ENCODE peak calls at places on chromosomes 11 and 22, in four cellular contexts. G is brain microvascular endothelial cell, J is nucleus accumbens, U is Ammon's horn. Q is an unnamed sample.

GRCh38 chr22:49934891-49935557 is 16.6 kb downstream of the CRELD2 start:
- DNase-seq in J (peak; percentile 27), G (no peak), U (peak; percentile 60), Q (peak; percentile 61)

GRCh38 chr11:68353118-68353517 is 40.7 kb downstream of the LRP5 start:
- DNase-seq in J (no peak), U (no peak), G (no peak), Q (no peak)

GRCh38 chr11:15534266-15534665 is 419.5 kb downstream of the INSC start:
- DNase-seq in U (no peak), G (no peak), J (no peak), Q (no peak)

GRCh38 chr11:122706261-122706660 is 50.7 kb downstream of the UBASH3B start:
- DNase-seq in J (no peak), G (no peak), U (no peak), Q (no peak)

GRCh38 chr22:38139901-38140300 is 29.4 kb upstream of the BAIAP2L2 start:
- DNase-seq in J (no peak), G (no peak), U (no peak), Q (no peak)

GRCh38 chr11:38176812-38177322 is 1578.8 kb upstream of the RAG2 start:
- DNase-seq in U (no peak), G (no peak), J (no peak), Q (no peak)

GRCh38 chr11:3161309-3161708 is 3.8 kb downstream of the OSBPL5 start:
- DNase-seq in J (no peak), U (no peak), G (no peak), Q (no peak)

GRCh38 chr11:8787372-8787771 is 104.8 kb downstream of the RPL27A start:
- DNase-seq in U (no peak), J (no peak), G (no peak), Q (no peak)

GRCh38 chr11:105220175-105220574 is 80.6 kb upstream of the CARD18 start:
- DNase-seq in G (no peak), J (no peak), U (peak; percentile 52), Q (no peak)

GRCh38 chr11:65303542-65303941 is 11.1 kb upstream of the CDC42EP2 start:
- DNase-seq in G (no peak), J (no peak), U (no peak), Q (no peak)

GRCh38 chr22:50599816-50600454 is 658 bp upstream of the MAPK8IP2 start:
- DNase-seq in G (no peak), J (no peak), U (no peak), Q (no peak)

GRCh38 chr11:57903441-57904123 is 120.1 kb upstream of the OR9Q1 start:
- DNase-seq in U (peak; percentile 48), G (no peak), J (no peak), Q (no peak)

GRCh38 chr22:43743131-43743530 is 69.0 kb downstream of the EFCAB6 start:
- DNase-seq in J (no peak), U (no peak), G (no peak), Q (no peak)

GRCh38 chr22:48605856-48606255 is 1221.8 kb downstream of the BRD1 start:
- DNase-seq in J (no peak), G (no peak), U (no peak), Q (no peak)

GRCh38 chr11:83044958-83045712 is 26.6 kb downstream of the RAB30 start:
- DNase-seq in G (peak; percentile 91), J (no peak), U (no peak), Q (no peak)

GRCh38 chr11:116249561-116249960 is 523.2 kb downstream of the BUD13 start:
- DNase-seq in G (no peak), U (no peak), J (no peak), Q (no peak)

GRCh38 chr22:23222033-23222840 is 41.9 kb downstream of the BCR start:
- DNase-seq in U (no peak), G (no peak), J (no peak), Q (no peak)

GRCh38 chr22:36583546-36583945 is 54.6 kb upstream of the EIF3D start:
- DNase-seq in U (no peak), J (no peak), G (no peak), Q (no peak)

GRCh38 chr11:23112987-23113886 is 253.0 kb upstream of the CCDC179 start:
- DNase-seq in J (no peak), U (peak; percentile 30), G (peak; percentile 42), Q (no peak)

GRCh38 chr22:21679383-21679782 is 13.6 kb downstream of the PPIL2 start:
- DNase-seq in U (no peak), G (no peak), J (no peak), Q (no peak)

GRCh38 chr22:19128946-19129727 is 2.0 kb upstream of the TSSK2 start:
- DNase-seq in G (no peak), J (no peak), U (no peak), Q (no peak)

GRCh38 chr11:103436131-103436770 is 327.0 kb downstream of the DYNC2H1 start:
- DNase-seq in G (no peak), U (no peak), J (no peak), Q (no peak)

GRCh38 chr11:129277216-129277838 is 85.2 kb upstream of the ARHGAP32 start:
- DNase-seq in G (no peak), U (no peak), J (no peak), Q (no peak)

GRCh38 chr22:42719133-42719532 is 1.5 kb downstream of the A4GALT start:
- DNase-seq in G (no peak), J (no peak), U (no peak), Q (no peak)

GRCh38 chr11:123413636-123414035 is 16.4 kb upstream of the GRAMD1B start:
- DNase-seq in U (no peak), J (no peak), G (no peak), Q (no peak)

GRCh38 chr22:23566716-23567475 is 13.2 kb downstream of the IGLL1 start:
- DNase-seq in J (no peak), G (no peak), U (no peak), Q (no peak)